ENCODE peak calls at places on chromosome 2, in eight cellular contexts. N is astrocyte of the spinal cord; R is endothelial cell; A is left ventricle myocardium superior; C is ELR; D is naive thymus-derived CD4-positive, alpha-beta T cell; K is neural crest cell; X is MCF 10A. L is an unnamed sample.

GRCh38 chr2:73823916-73824523 is 4.7 kb upstream of the STAMBP start:
- DNase-seq in N (peak), R (peak), A (no peak), C (peak), D (peak), K (no peak), X (peak), L (peak)

GRCh38 chr2:60275958-60276357 is 277.5 kb downstream of the BCL11A start:
- DNase-seq in N (no peak), R (no peak), A (no peak), C (no peak), D (no peak), K (no peak), X (no peak), L (no peak)

GRCh38 chr2:39334529-39334928 is 90.8 kb upstream of the CDKL4 start:
- DNase-seq in N (no peak), R (no peak), A (no peak), C (no peak), D (no peak), K (no peak), X (no peak), L (no peak)

GRCh38 chr2:233460726-233461431 is 105.7 kb downstream of the USP40 start:
- DNase-seq in N (no peak), R (no peak), A (peak), C (no peak), D (no peak), K (no peak), X (no peak), L (no peak)

GRCh38 chr2:232521098-232521497 is 910 bp downstream of the PRSS56 start:
- DNase-seq in N (no peak), R (no peak), A (no peak), C (no peak), D (no peak), K (no peak), X (no peak), L (no peak)

GRCh38 chr2:106839849-106840595 is 45.9 kb downstream of the ST6GAL2 start:
- DNase-seq in N (no peak), R (peak), A (no peak), C (no peak), D (no peak), K (peak), X (no peak), L (peak)

GRCh38 chr2:32925283-32925682 is 21.5 kb upstream of the LTBP1 start:
- DNase-seq in N (no peak), R (no peak), A (no peak), C (no peak), D (no peak), K (no peak), X (no peak), L (no peak)

GRCh38 chr2:230578106-230578505 is 134.5 kb upstream of the CAB39 start:
- DNase-seq in N (no peak), R (peak), A (no peak), C (peak), D (no peak), K (no peak), X (no peak), L (peak)

GRCh38 chr2:74947703-74948102 is 10.7 kb upstream of the POLE4 start:
- DNase-seq in N (no peak), R (no peak), A (no peak), C (no peak), D (no peak), K (no peak), X (no peak), L (no peak)

GRCh38 chr2:24209389-24210105 is 34.7 kb downstream of the FAM228A start:
- DNase-seq in N (no peak), R (no peak), A (no peak), C (no peak), D (no peak), K (no peak), X (no peak), L (no peak)

GRCh38 chr2:212505583-212505982 is 33.0 kb downstream of the ERBB4 start:
- DNase-seq in N (no peak), R (no peak), A (no peak), C (no peak), D (no peak), K (no peak), X (no peak), L (no peak)

GRCh38 chr2:136134126-136134525 is 16.2 kb upstream of the CXCR4 start:
- DNase-seq in N (no peak), R (no peak), A (no peak), C (no peak), D (peak), K (no peak), X (no peak), L (no peak)

GRCh38 chr2:102975996-102976636 is 214.3 kb downstream of the TMEM182 start:
- DNase-seq in N (peak), R (peak), A (no peak), C (peak), D (no peak), K (peak), X (peak), L (peak)

GRCh38 chr2:189217546-189217945 is 38.0 kb upstream of the COL5A2 start:
- DNase-seq in N (peak), R (peak), A (no peak), C (peak), D (no peak), K (no peak), X (no peak), L (no peak)

GRCh38 chr2:238456966-238457926 is 30.5 kb downstream of the ASB1 start:
- DNase-seq in N (peak), R (no peak), A (no peak), C (no peak), D (no peak), K (no peak), X (no peak), L (no peak)

GRCh38 chr2:215401896-215402379 is 33.9 kb downstream of the FN1 start:
- DNase-seq in N (peak), R (no peak), A (no peak), C (peak), D (no peak), K (no peak), X (peak), L (peak)

GRCh38 chr2:240326246-240326645 is 109.2 kb upstream of the GPC1 start:
- DNase-seq in N (no peak), R (no peak), A (no peak), C (peak), D (no peak), K (no peak), X (no peak), L (no peak)

GRCh38 chr2:238979636-238980035 is 131.8 kb downstream of the TWIST2 start:
- DNase-seq in N (no peak), R (no peak), A (no peak), C (no peak), D (no peak), K (no peak), X (no peak), L (no peak)

GRCh38 chr2:202104286-202104870 is 31.3 kb downstream of the KIAA2012 start:
- DNase-seq in N (peak), R (peak), A (peak), C (peak), D (no peak), K (peak), X (peak), L (peak)

GRCh38 chr2:54760310-54760709 is 36.8 kb downstream of the EML6 start:
- DNase-seq in N (no peak), R (no peak), A (no peak), C (no peak), D (no peak), K (no peak), X (no peak), L (no peak)

GRCh38 chr2:104790901-104791495 is 62.9 kb upstream of the POU3F3 start:
- DNase-seq in N (no peak), R (no peak), A (no peak), C (no peak), D (no peak), K (no peak), X (no peak), L (no peak)

GRCh38 chr2:95121495-95122196 is at the start of gene MRPS5:
- DNase-seq in N (peak), R (peak), A (peak), C (peak), D (peak), K (peak), X (peak), L (peak)

GRCh38 chr2:151632993-151633592 is 101.2 kb downstream of the NEB start:
- DNase-seq in N (peak), R (no peak), A (no peak), C (peak), D (no peak), K (no peak), X (no peak), L (no peak)